ENCODE peak calls at places on chromosomes 3 and 15, in five cellular contexts. One of them, this sample, is unnamed.

GRCh38 chr3:43786953-43787305 is 96.2 kb downstream of the ABHD5 start:
- DNase-seq in activated CD8-positive, alpha-beta memory T cell treated with anti-CD3 and anti-CD28 coated beads, Interleukin-2, amount 50 U/mL, for 4 hours: no peak
- DNase-seq in dorsolateral prefrontal cortex: no peak
- DNase-seq in activated naive CD8-positive, alpha-beta T cell treated with anti-CD3 and anti-CD28 coated beads for 36 hours: no peak
- DNase-seq in caudate nucleus: no peak
- DNase-seq in this sample: no peak

GRCh38 chr15:73305331-73306211 is 63.2 kb downstream of the HCN4 start:
- DNase-seq in activated CD8-positive, alpha-beta memory T cell treated with anti-CD3 and anti-CD28 coated beads, Interleukin-2, amount 50 U/mL, for 4 hours: no peak
- DNase-seq in dorsolateral prefrontal cortex: no peak
- DNase-seq in caudate nucleus: no peak
- DNase-seq in activated naive CD8-positive, alpha-beta T cell treated with anti-CD3 and anti-CD28 coated beads for 36 hours: no peak
- DNase-seq in this sample: no peak

GRCh38 chr3:100420885-100421284 is 19.5 kb downstream of the LNP1 start:
- DNase-seq in activated CD8-positive, alpha-beta memory T cell treated with anti-CD3 and anti-CD28 coated beads, Interleukin-2, amount 50 U/mL, for 4 hours: no peak
- DNase-seq in activated naive CD8-positive, alpha-beta T cell treated with anti-CD3 and anti-CD28 coated beads for 36 hours: no peak
- DNase-seq in dorsolateral prefrontal cortex: no peak
- DNase-seq in caudate nucleus: no peak
- DNase-seq in this sample: no peak

GRCh38 chr15:34621675-34622074 is 38.2 kb upstream of the GOLGA8B start:
- DNase-seq in activated CD8-positive, alpha-beta memory T cell treated with anti-CD3 and anti-CD28 coated beads, Interleukin-2, amount 50 U/mL, for 4 hours: no peak
- DNase-seq in activated naive CD8-positive, alpha-beta T cell treated with anti-CD3 and anti-CD28 coated beads for 36 hours: no peak
- DNase-seq in caudate nucleus: no peak
- DNase-seq in dorsolateral prefrontal cortex: no peak
- DNase-seq in this sample: no peak

GRCh38 chr3:126550488-126551051 is 8.2 kb downstream of the C3orf22 start:
- DNase-seq in dorsolateral prefrontal cortex: peak; percentile 28
- DNase-seq in activated CD8-positive, alpha-beta memory T cell treated with anti-CD3 and anti-CD28 coated beads, Interleukin-2, amount 50 U/mL, for 4 hours: no peak
- DNase-seq in caudate nucleus: no peak
- DNase-seq in activated naive CD8-positive, alpha-beta T cell treated with anti-CD3 and anti-CD28 coated beads for 36 hours: no peak
- DNase-seq in this sample: peak; percentile 44

GRCh38 chr3:9041626-9042025 is 78.4 kb upstream of the RAD18 start:
- DNase-seq in dorsolateral prefrontal cortex: no peak
- DNase-seq in activated CD8-positive, alpha-beta memory T cell treated with anti-CD3 and anti-CD28 coated beads, Interleukin-2, amount 50 U/mL, for 4 hours: no peak
- DNase-seq in activated naive CD8-positive, alpha-beta T cell treated with anti-CD3 and anti-CD28 coated beads for 36 hours: no peak
- DNase-seq in caudate nucleus: no peak
- DNase-seq in this sample: no peak

GRCh38 chr3:129599607-129600006 is 6.9 kb downstream of the PLXND1 start:
- DNase-seq in activated CD8-positive, alpha-beta memory T cell treated with anti-CD3 and anti-CD28 coated beads, Interleukin-2, amount 50 U/mL, for 4 hours: no peak
- DNase-seq in dorsolateral prefrontal cortex: no peak
- DNase-seq in activated naive CD8-positive, alpha-beta T cell treated with anti-CD3 and anti-CD28 coated beads for 36 hours: no peak
- DNase-seq in caudate nucleus: no peak
- DNase-seq in this sample: no peak

GRCh38 chr3:43379343-43379742 is 93.0 kb downstream of the SNRK start:
- DNase-seq in activated naive CD8-positive, alpha-beta T cell treated with anti-CD3 and anti-CD28 coated beads for 36 hours: no peak
- DNase-seq in dorsolateral prefrontal cortex: no peak
- DNase-seq in activated CD8-positive, alpha-beta memory T cell treated with anti-CD3 and anti-CD28 coated beads, Interleukin-2, amount 50 U/mL, for 4 hours: no peak
- DNase-seq in caudate nucleus: no peak
- DNase-seq in this sample: no peak

GRCh38 chr3:129305592-129306091 is 27.0 kb downstream of the HMCES start:
- DNase-seq in caudate nucleus: peak; percentile 30
- DNase-seq in activated naive CD8-positive, alpha-beta T cell treated with anti-CD3 and anti-CD28 coated beads for 36 hours: no peak
- DNase-seq in dorsolateral prefrontal cortex: peak; percentile 61
- DNase-seq in activated CD8-positive, alpha-beta memory T cell treated with anti-CD3 and anti-CD28 coated beads, Interleukin-2, amount 50 U/mL, for 4 hours: no peak
- DNase-seq in this sample: no peak

GRCh38 chr15:71629761-71630499 is 180.4 kb upstream of the NR2E3 start:
- DNase-seq in dorsolateral prefrontal cortex: no peak
- DNase-seq in caudate nucleus: no peak
- DNase-seq in activated CD8-positive, alpha-beta memory T cell treated with anti-CD3 and anti-CD28 coated beads, Interleukin-2, amount 50 U/mL, for 4 hours: no peak
- DNase-seq in activated naive CD8-positive, alpha-beta T cell treated with anti-CD3 and anti-CD28 coated beads for 36 hours: no peak
- DNase-seq in this sample: no peak

GRCh38 chr3:192642651-192643050 is 84.7 kb downstream of the FGF12 start:
- DNase-seq in caudate nucleus: no peak
- DNase-seq in dorsolateral prefrontal cortex: no peak
- DNase-seq in activated naive CD8-positive, alpha-beta T cell treated with anti-CD3 and anti-CD28 coated beads for 36 hours: no peak
- DNase-seq in activated CD8-positive, alpha-beta memory T cell treated with anti-CD3 and anti-CD28 coated beads, Interleukin-2, amount 50 U/mL, for 4 hours: no peak
- DNase-seq in this sample: no peak

GRCh38 chr3:142963266-142964149 is at the start of gene PAQR9:
- DNase-seq in caudate nucleus: no peak
- DNase-seq in activated CD8-positive, alpha-beta memory T cell treated with anti-CD3 and anti-CD28 coated beads, Interleukin-2, amount 50 U/mL, for 4 hours: no peak
- DNase-seq in dorsolateral prefrontal cortex: peak; percentile 34
- DNase-seq in activated naive CD8-positive, alpha-beta T cell treated with anti-CD3 and anti-CD28 coated beads for 36 hours: peak; percentile 33
- DNase-seq in this sample: no peak

GRCh38 chr15:51561271-51561670 is 61.3 kb downstream of the DMXL2 start:
- DNase-seq in activated naive CD8-positive, alpha-beta T cell treated with anti-CD3 and anti-CD28 coated beads for 36 hours: no peak
- DNase-seq in caudate nucleus: no peak
- DNase-seq in dorsolateral prefrontal cortex: no peak
- DNase-seq in activated CD8-positive, alpha-beta memory T cell treated with anti-CD3 and anti-CD28 coated beads, Interleukin-2, amount 50 U/mL, for 4 hours: no peak
- DNase-seq in this sample: no peak